ENCODE peak calls at places on chromosome 12, in seven cellular contexts. One of them, this sample, is unnamed.

GRCh38 chr12:25187781-25188180 is 7.2 kb downstream of the DNAI7 start:
- DNase-seq in GM12891: no peak
- DNase-seq in K562: no peak
- DNase-seq in HepG2: no peak
- DNase-seq in H1: no peak
- DNase-seq in SK-N-SH: no peak
- DNase-seq in GM12878: no peak
- DNase-seq in this sample: no peak

GRCh38 chr12:132191715-132192553 is 47.7 kb downstream of the NOC4L start:
- DNase-seq in GM12891: no peak
- DNase-seq in K562: no peak
- DNase-seq in HepG2: no peak
- DNase-seq in H1: no peak
- DNase-seq in SK-N-SH: peak
- DNase-seq in GM12878: no peak
- DNase-seq in this sample: no peak

GRCh38 chr12:42946776-42947435 is 357.4 kb upstream of the PRICKLE1 start:
- DNase-seq in GM12891: no peak
- DNase-seq in K562: no peak
- DNase-seq in HepG2: no peak
- DNase-seq in H1: no peak
- DNase-seq in SK-N-SH: no peak
- DNase-seq in GM12878: no peak
- DNase-seq in this sample: no peak

GRCh38 chr12:122932207-122932606 is 34.1 kb downstream of the ABCB9 start:
- DNase-seq in GM12891: no peak
- DNase-seq in K562: no peak
- DNase-seq in HepG2: no peak
- DNase-seq in H1: no peak
- DNase-seq in SK-N-SH: no peak
- DNase-seq in GM12878: no peak
- DNase-seq in this sample: no peak

GRCh38 chr12:119096429-119097202 is 82.1 kb upstream of the HSPB8 start:
- DNase-seq in GM12891: no peak
- DNase-seq in K562: no peak
- DNase-seq in HepG2: no peak
- DNase-seq in H1: peak
- DNase-seq in SK-N-SH: no peak
- DNase-seq in GM12878: no peak
- DNase-seq in this sample: no peak

GRCh38 chr12:124906606-124907261 is 7.7 kb downstream of the UBC start:
- DNase-seq in GM12891: peak
- DNase-seq in K562: peak
- DNase-seq in HepG2: peak
- DNase-seq in H1: peak
- DNase-seq in SK-N-SH: peak
- DNase-seq in GM12878: peak
- DNase-seq in this sample: no peak

GRCh38 chr12:111798182-111798581 is 31.4 kb downstream of the ALDH2 start:
- DNase-seq in GM12891: no peak
- DNase-seq in K562: no peak
- DNase-seq in HepG2: no peak
- DNase-seq in H1: no peak
- DNase-seq in SK-N-SH: no peak
- DNase-seq in GM12878: no peak
- DNase-seq in this sample: no peak

GRCh38 chr12:91954326-91954725 is 191.3 kb downstream of the BTG1 start:
- DNase-seq in GM12891: no peak
- DNase-seq in K562: no peak
- DNase-seq in HepG2: no peak
- DNase-seq in H1: no peak
- DNase-seq in SK-N-SH: no peak
- DNase-seq in GM12878: no peak
- DNase-seq in this sample: no peak

GRCh38 chr12:19707948-19708409 is 268.7 kb downstream of the AEBP2 start:
- DNase-seq in GM12891: no peak
- DNase-seq in K562: no peak
- DNase-seq in HepG2: no peak
- DNase-seq in H1: no peak
- DNase-seq in SK-N-SH: no peak
- DNase-seq in GM12878: no peak
- DNase-seq in this sample: no peak

GRCh38 chr12:55930771-55931316 is at the start of gene DGKA:
- DNase-seq in GM12891: no peak
- DNase-seq in K562: peak
- DNase-seq in HepG2: peak
- DNase-seq in H1: peak
- DNase-seq in SK-N-SH: peak
- DNase-seq in GM12878: peak
- DNase-seq in this sample: peak

GRCh38 chr12:754871-755562 is 2.6 kb downstream of the WNK1 start:
- DNase-seq in GM12891: no peak
- DNase-seq in K562: peak
- DNase-seq in HepG2: peak
- DNase-seq in H1: no peak
- DNase-seq in SK-N-SH: peak
- DNase-seq in GM12878: no peak
- DNase-seq in this sample: peak

GRCh38 chr12:67909091-67909531 is 80.1 kb upstream of the IFNG-AS1 start:
- DNase-seq in GM12891: no peak
- DNase-seq in K562: no peak
- DNase-seq in HepG2: no peak
- DNase-seq in H1: no peak
- DNase-seq in SK-N-SH: no peak
- DNase-seq in GM12878: no peak
- DNase-seq in this sample: no peak

GRCh38 chr12:121391619-121392324 is 8.1 kb upstream of the RNF34 start:
- DNase-seq in GM12891: peak
- DNase-seq in K562: peak
- DNase-seq in HepG2: no peak
- DNase-seq in H1: no peak
- DNase-seq in SK-N-SH: peak
- DNase-seq in GM12878: peak
- DNase-seq in this sample: no peak

GRCh38 chr12:122006186-122006926 is 15.3 kb upstream of the BCL7A start:
- DNase-seq in GM12891: no peak
- DNase-seq in K562: no peak
- DNase-seq in HepG2: no peak
- DNase-seq in H1: no peak
- DNase-seq in SK-N-SH: no peak
- DNase-seq in GM12878: no peak
- DNase-seq in this sample: no peak

GRCh38 chr12:45671254-45671653 is 58.3 kb upstream of the ARID2 start:
- DNase-seq in GM12891: no peak
- DNase-seq in K562: no peak
- DNase-seq in HepG2: no peak
- DNase-seq in H1: no peak
- DNase-seq in SK-N-SH: no peak
- DNase-seq in GM12878: no peak
- DNase-seq in this sample: no peak

GRCh38 chr12:25495336-25496097 is 57.6 kb downstream of the LMNTD1 start:
- DNase-seq in GM12891: no peak
- DNase-seq in K562: no peak
- DNase-seq in HepG2: peak
- DNase-seq in H1: no peak
- DNase-seq in SK-N-SH: no peak
- DNase-seq in GM12878: no peak
- DNase-seq in this sample: no peak

GRCh38 chr12:124636138-124636968 is 68.9 kb upstream of the NCOR2 start:
- DNase-seq in GM12891: no peak
- DNase-seq in K562: peak
- DNase-seq in HepG2: no peak
- DNase-seq in H1: no peak
- DNase-seq in SK-N-SH: no peak
- DNase-seq in GM12878: peak
- DNase-seq in this sample: no peak

GRCh38 chr12:131095826-131096680 is 142.3 kb downstream of the ADGRD1 start:
- DNase-seq in GM12891: no peak
- DNase-seq in K562: no peak
- DNase-seq in HepG2: no peak
- DNase-seq in H1: no peak
- DNase-seq in SK-N-SH: no peak
- DNase-seq in GM12878: no peak
- DNase-seq in this sample: no peak

GRCh38 chr12:9751204-9752144 is 9.2 kb downstream of the CD69 start:
- DNase-seq in GM12891: no peak
- DNase-seq in K562: peak
- DNase-seq in HepG2: peak
- DNase-seq in H1: no peak
- DNase-seq in SK-N-SH: peak
- DNase-seq in GM12878: no peak
- DNase-seq in this sample: no peak

DNA sequence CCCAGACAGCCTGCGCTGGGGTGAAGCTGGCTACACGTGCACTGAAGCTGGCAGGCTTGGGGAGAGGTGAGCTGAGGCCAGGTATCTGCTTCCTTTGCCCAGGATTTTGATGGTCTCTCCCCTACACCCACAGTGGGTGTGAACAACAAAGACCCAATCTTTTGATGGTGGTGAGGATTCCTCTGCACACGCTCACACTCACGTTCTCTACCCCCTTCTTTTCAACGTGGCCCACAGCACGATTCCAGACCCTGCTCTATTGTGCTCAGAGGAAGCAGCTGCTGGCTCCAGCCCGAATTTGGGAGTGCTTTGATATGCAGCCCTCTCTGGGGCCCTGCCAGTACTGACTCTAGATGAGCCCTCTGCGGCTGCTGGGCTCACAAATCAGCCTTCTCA is 4.9 kb downstream of the CD9 start:
- DNase-seq in GM12891: no peak
- DNase-seq in K562: no peak
- DNase-seq in HepG2: no peak
- DNase-seq in H1: peak
- DNase-seq in SK-N-SH: no peak
- DNase-seq in GM12878: no peak
- DNase-seq in this sample: no peak
- TF ChIP-seq POLR2AphosphoS5 in GM12891: no peak
- TF ChIP-seq POLR2AphosphoS5 in K562: no peak
- TF ChIP-seq POLR2AphosphoS5 in HepG2: no peak
- TF ChIP-seq POLR2AphosphoS5 in H1: no peak
- TF ChIP-seq POLR2AphosphoS5 in SK-N-SH: no peak
- TF ChIP-seq POLR2AphosphoS5 in GM12878: no peak
- TF ChIP-seq POLR2AphosphoS5 in this sample: no peak

GRCh38 chr12:94575024-94575423 is 75.3 kb downstream of the TMCC3 start:
- DNase-seq in GM12891: no peak
- DNase-seq in K562: no peak
- DNase-seq in HepG2: no peak
- DNase-seq in H1: no peak
- DNase-seq in SK-N-SH: no peak
- DNase-seq in GM12878: no peak
- DNase-seq in this sample: no peak
- TF ChIP-seq TAF1 in GM12891: no peak
- TF ChIP-seq TAF1 in K562: no peak
- TF ChIP-seq TAF1 in HepG2: no peak
- TF ChIP-seq TAF1 in H1: no peak
- TF ChIP-seq TAF1 in SK-N-SH: no peak
- TF ChIP-seq TAF1 in GM12878: no peak
- TF ChIP-seq TAF1 in this sample: no peak

DNA sequence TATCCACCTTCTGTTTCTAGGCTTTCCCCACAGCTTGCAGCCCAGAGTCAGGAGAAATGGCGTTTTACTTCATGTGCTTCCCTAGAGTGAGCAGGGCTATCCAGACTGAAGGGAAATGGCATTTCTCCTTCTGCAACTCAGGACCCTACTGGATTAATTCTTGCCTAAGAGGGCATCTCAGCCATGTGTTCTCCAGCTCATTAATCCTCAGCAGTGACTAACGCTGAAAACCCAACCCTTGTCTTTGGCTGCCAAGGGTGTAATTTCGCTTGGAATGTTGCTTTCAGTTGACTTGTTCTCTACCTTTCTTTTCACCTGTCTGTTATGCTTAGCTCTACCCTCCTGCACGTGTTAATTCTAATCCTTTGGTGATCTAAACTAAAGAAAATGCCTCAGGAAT is 21.0 kb upstream of the EMP1 start:
- DNase-seq in GM12891: no peak
- DNase-seq in K562: no peak
- DNase-seq in HepG2: no peak
- DNase-seq in H1: peak
- DNase-seq in SK-N-SH: no peak
- DNase-seq in GM12878: no peak
- DNase-seq in this sample: no peak
- TF ChIP-seq POLR2AphosphoS5 in GM12891: no peak
- TF ChIP-seq POLR2AphosphoS5 in K562: no peak
- TF ChIP-seq POLR2AphosphoS5 in HepG2: no peak
- TF ChIP-seq POLR2AphosphoS5 in H1: no peak
- TF ChIP-seq POLR2AphosphoS5 in SK-N-SH: no peak
- TF ChIP-seq POLR2AphosphoS5 in GM12878: no peak
- TF ChIP-seq POLR2AphosphoS5 in this sample: no peak

DNA sequence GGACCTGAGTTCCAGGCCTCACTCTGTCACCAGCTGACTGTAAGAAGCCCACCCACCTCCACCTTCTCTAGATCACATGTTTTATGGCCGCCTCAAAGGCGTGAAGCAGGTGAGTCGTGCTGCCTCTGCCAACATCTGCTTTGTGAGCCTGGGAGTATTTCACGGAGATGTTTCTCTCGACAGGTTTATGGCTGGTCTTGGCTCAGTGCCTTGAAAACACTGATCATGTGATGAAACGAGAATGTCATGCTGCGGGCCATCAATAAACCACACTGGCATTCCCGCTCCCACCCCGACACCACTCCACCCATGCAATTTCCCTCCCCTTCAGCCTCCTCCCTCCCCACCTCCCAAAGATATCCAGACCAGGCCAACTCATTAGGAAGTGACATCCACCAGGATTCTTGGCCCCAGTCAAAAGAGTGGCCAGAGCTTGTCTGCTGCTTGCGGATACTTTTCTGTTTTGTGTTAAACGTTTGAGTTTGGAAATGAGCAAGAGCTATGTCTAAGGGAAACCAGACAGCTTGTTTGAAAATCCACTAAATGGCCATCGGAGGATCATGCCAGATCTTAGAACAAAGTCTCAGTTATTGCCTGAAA is 53.8 kb upstream of the NTF3 start:
- DNase-seq in GM12891: no peak
- DNase-seq in K562: no peak
- DNase-seq in HepG2: no peak
- DNase-seq in H1: no peak
- DNase-seq in SK-N-SH: no peak
- DNase-seq in GM12878: no peak
- DNase-seq in this sample: no peak
- TF ChIP-seq TAF1 in GM12891: no peak
- TF ChIP-seq TAF1 in K562: no peak
- TF ChIP-seq TAF1 in HepG2: no peak
- TF ChIP-seq TAF1 in H1: no peak
- TF ChIP-seq TAF1 in SK-N-SH: no peak
- TF ChIP-seq TAF1 in GM12878: no peak
- TF ChIP-seq TAF1 in this sample: no peak

GRCh38 chr12:17640615-17641014 is 449.4 kb downstream of the RERGL start:
- DNase-seq in GM12891: no peak
- DNase-seq in K562: no peak
- DNase-seq in HepG2: no peak
- DNase-seq in H1: no peak
- DNase-seq in SK-N-SH: no peak
- DNase-seq in GM12878: no peak
- DNase-seq in this sample: no peak

DNA sequence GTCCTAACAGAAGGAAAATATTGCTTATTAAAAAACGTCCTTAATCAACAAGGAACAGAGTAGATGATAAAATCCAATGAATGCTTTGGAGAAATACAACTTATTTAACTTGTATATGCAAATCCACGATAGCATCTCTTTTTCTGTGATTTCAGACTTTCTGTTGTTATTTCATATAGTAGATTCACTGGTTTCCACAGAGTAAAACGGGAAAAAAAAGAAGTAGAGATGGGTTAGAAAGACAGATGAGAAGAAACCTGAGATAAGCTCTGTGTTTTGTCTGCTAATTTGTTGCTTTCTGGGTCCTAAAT is 447.7 kb downstream of the RERGL start:
- DNase-seq in GM12891: no peak
- DNase-seq in K562: no peak
- DNase-seq in HepG2: no peak
- DNase-seq in H1: no peak
- DNase-seq in SK-N-SH: no peak
- DNase-seq in GM12878: no peak
- DNase-seq in this sample: no peak
- TF ChIP-seq POLR2AphosphoS5 in GM12891: no peak
- TF ChIP-seq POLR2AphosphoS5 in K562: no peak
- TF ChIP-seq POLR2AphosphoS5 in HepG2: no peak
- TF ChIP-seq POLR2AphosphoS5 in H1: no peak
- TF ChIP-seq POLR2AphosphoS5 in SK-N-SH: no peak
- TF ChIP-seq POLR2AphosphoS5 in GM12878: no peak
- TF ChIP-seq POLR2AphosphoS5 in this sample: no peak

This sample was measured in GM12892.